ENCODE peak calls at places on chromosomes 5 and 9, in five cellular contexts. One of them, this sample, is unnamed.

GRCh38 chr9:133861103-133861502 is 123.0 kb upstream of the SARDH start:
- DNase-seq in A549: no peak
- DNase-seq in BE2C: peak
- DNase-seq in mesenchymal stem cell: no peak
- DNase-seq in uterus: no peak
- DNase-seq in this sample: no peak

GRCh38 chr9:108033976-108034964 is 544.7 kb upstream of the KLF4 start:
- DNase-seq in mesenchymal stem cell: peak
- DNase-seq in BE2C: no peak
- DNase-seq in uterus: peak
- DNase-seq in A549: no peak
- DNase-seq in this sample: no peak

GRCh38 chr9:111959960-111960359 is 63.3 kb downstream of the UGCG start:
- DNase-seq in mesenchymal stem cell: no peak
- DNase-seq in uterus: no peak
- DNase-seq in A549: peak
- DNase-seq in BE2C: no peak
- DNase-seq in this sample: no peak

GRCh38 chr5:160064441-160064840 is 54.8 kb downstream of the PWWP2A start:
- DNase-seq in BE2C: peak
- DNase-seq in A549: no peak
- DNase-seq in mesenchymal stem cell: no peak
- DNase-seq in uterus: no peak
- DNase-seq in this sample: no peak

GRCh38 chr9:117516676-117517632 is 102.1 kb upstream of the ASTN2 start:
- DNase-seq in uterus: no peak
- DNase-seq in BE2C: no peak
- DNase-seq in A549: no peak
- DNase-seq in mesenchymal stem cell: no peak
- DNase-seq in this sample: no peak

GRCh38 chr9:105457560-105458294 is 9.9 kb downstream of the FSD1L start:
- DNase-seq in A549: no peak
- DNase-seq in mesenchymal stem cell: no peak
- DNase-seq in uterus: no peak
- DNase-seq in BE2C: no peak
- DNase-seq in this sample: no peak

GRCh38 chr5:159773062-159773924 is 143.0 kb upstream of the ADRA1B start:
- DNase-seq in uterus: peak
- DNase-seq in BE2C: peak
- DNase-seq in A549: peak
- DNase-seq in mesenchymal stem cell: peak
- DNase-seq in this sample: peak

GRCh38 chr9:27426717-27427645 is 97.1 kb upstream of the IFNK start:
- DNase-seq in mesenchymal stem cell: peak
- DNase-seq in uterus: no peak
- DNase-seq in A549: peak
- DNase-seq in BE2C: no peak
- DNase-seq in this sample: peak

GRCh38 chr9:86859966-86860365 is 87.3 kb downstream of the GAS1 start:
- DNase-seq in uterus: no peak
- DNase-seq in A549: no peak
- DNase-seq in mesenchymal stem cell: no peak
- DNase-seq in BE2C: no peak
- DNase-seq in this sample: no peak

GRCh38 chr9:129235931-129236331 is 57.9 kb upstream of the IER5L start:
- DNase-seq in A549: no peak
- DNase-seq in uterus: no peak
- DNase-seq in BE2C: peak
- DNase-seq in mesenchymal stem cell: no peak
- DNase-seq in this sample: no peak

GRCh38 chr9:21817176-21817575 is 14.7 kb downstream of the MTAP start:
- DNase-seq in mesenchymal stem cell: peak
- DNase-seq in uterus: no peak
- DNase-seq in A549: no peak
- DNase-seq in BE2C: no peak
- DNase-seq in this sample: no peak

GRCh38 chr5:38154615-38155204 is 103.6 kb upstream of the EGFLAM start:
- DNase-seq in mesenchymal stem cell: no peak
- DNase-seq in BE2C: no peak
- DNase-seq in A549: no peak
- DNase-seq in uterus: no peak
- DNase-seq in this sample: no peak

GRCh38 chr5:153797484-153797883 is 241.2 kb downstream of the FAM114A2 start:
- DNase-seq in uterus: no peak
- DNase-seq in A549: no peak
- DNase-seq in BE2C: no peak
- DNase-seq in mesenchymal stem cell: no peak
- DNase-seq in this sample: no peak

GRCh38 chr5:142237707-142238106 is 87.1 kb downstream of the SPRY4 start:
- DNase-seq in BE2C: no peak
- DNase-seq in mesenchymal stem cell: no peak
- DNase-seq in uterus: no peak
- DNase-seq in A549: no peak
- DNase-seq in this sample: no peak

GRCh38 chr5:44011518-44011917 is 377.7 kb downstream of the FGF10 start:
- DNase-seq in BE2C: no peak
- DNase-seq in mesenchymal stem cell: no peak
- DNase-seq in A549: no peak
- DNase-seq in uterus: no peak
- DNase-seq in this sample: no peak

GRCh38 chr9:4842213-4842612 is 49.5 kb downstream of the RCL1 start:
- DNase-seq in A549: no peak
- DNase-seq in uterus: no peak
- DNase-seq in mesenchymal stem cell: no peak
- DNase-seq in BE2C: no peak
- DNase-seq in this sample: no peak

GRCh38 chr5:95784514-95785302 is 37.8 kb downstream of the GLRX start:
- DNase-seq in A549: no peak
- DNase-seq in BE2C: no peak
- DNase-seq in mesenchymal stem cell: no peak
- DNase-seq in uterus: no peak
- DNase-seq in this sample: no peak

GRCh38 chr5:138635708-138636107 is 60.5 kb upstream of the HSPA9 start:
- DNase-seq in uterus: no peak
- DNase-seq in mesenchymal stem cell: no peak
- DNase-seq in BE2C: no peak
- DNase-seq in A549: no peak
- DNase-seq in this sample: no peak

GRCh38 chr9:90698874-90699440 is 56.3 kb upstream of the DIRAS2 start:
- DNase-seq in A549: no peak
- DNase-seq in BE2C: no peak
- DNase-seq in mesenchymal stem cell: no peak
- DNase-seq in uterus: no peak
- DNase-seq in this sample: no peak

GRCh38 chr5:54091416-54092130 is 218.8 kb downstream of the ARL15 start:
- DNase-seq in mesenchymal stem cell: no peak
- DNase-seq in BE2C: no peak
- DNase-seq in uterus: no peak
- DNase-seq in A549: no peak
- DNase-seq in this sample: no peak

GRCh38 chr5:1312993-1313833 is 18.3 kb upstream of the TERT start:
- DNase-seq in mesenchymal stem cell: no peak
- DNase-seq in uterus: no peak
- DNase-seq in BE2C: peak
- DNase-seq in A549: no peak
- DNase-seq in this sample: no peak

GRCh38 chr5:61229416-61229815 is 67.1 kb upstream of the SMIM15 start:
- DNase-seq in mesenchymal stem cell: no peak
- DNase-seq in BE2C: peak
- DNase-seq in uterus: no peak
- DNase-seq in A549: no peak
- DNase-seq in this sample: no peak

GRCh38 chr9:133112361-133113026 is 8.5 kb downstream of the RALGDS start:
- DNase-seq in mesenchymal stem cell: no peak
- DNase-seq in BE2C: peak
- DNase-seq in A549: no peak
- DNase-seq in uterus: peak
- DNase-seq in this sample: no peak

GRCh38 chr5:116484645-116485044 is 90.0 kb downstream of the SEMA6A start:
- DNase-seq in mesenchymal stem cell: no peak
- DNase-seq in uterus: no peak
- DNase-seq in BE2C: no peak
- DNase-seq in A549: no peak
- DNase-seq in this sample: no peak

GRCh38 chr9:127520941-127521918 is 69.9 kb downstream of the LRSAM1 start:
- DNase-seq in BE2C: no peak
- DNase-seq in uterus: no peak
- DNase-seq in A549: no peak
- DNase-seq in mesenchymal stem cell: peak
- DNase-seq in this sample: no peak

GRCh38 chr9:75914002-75914401 is 23.5 kb downstream of the PCSK5 start:
- DNase-seq in uterus: no peak
- DNase-seq in BE2C: no peak
- DNase-seq in A549: no peak
- DNase-seq in mesenchymal stem cell: no peak
- DNase-seq in this sample: no peak

GRCh38 chr9:104976196-104976595 is 48.2 kb upstream of the ABCA1 start:
- DNase-seq in mesenchymal stem cell: no peak
- DNase-seq in BE2C: no peak
- DNase-seq in A549: no peak
- DNase-seq in uterus: no peak
- DNase-seq in this sample: no peak

GRCh38 chr5:159802661-159803060 is 113.6 kb upstream of the ADRA1B start:
- DNase-seq in uterus: no peak
- DNase-seq in A549: no peak
- DNase-seq in BE2C: no peak
- DNase-seq in mesenchymal stem cell: no peak
- DNase-seq in this sample: no peak

GRCh38 chr5:177116631-177117373 is 16.8 kb upstream of the NSD1 start:
- DNase-seq in A549: no peak
- DNase-seq in mesenchymal stem cell: no peak
- DNase-seq in BE2C: no peak
- DNase-seq in uterus: peak
- DNase-seq in this sample: peak

GRCh38 chr9:72533322-72533721 is 11.9 kb downstream of the TMC1 start:
- DNase-seq in A549: no peak
- DNase-seq in BE2C: no peak
- DNase-seq in mesenchymal stem cell: peak
- DNase-seq in uterus: peak
- DNase-seq in this sample: no peak

GRCh38 chr5:14035859-14036440 is 91.5 kb upstream of the DNAH5 start:
- DNase-seq in BE2C: no peak
- DNase-seq in mesenchymal stem cell: peak
- DNase-seq in A549: peak
- DNase-seq in uterus: peak
- DNase-seq in this sample: peak

GRCh38 chr5:143110591-143110990 is 292.9 kb downstream of the NR3C1 start:
- DNase-seq in BE2C: no peak
- DNase-seq in A549: no peak
- DNase-seq in uterus: no peak
- DNase-seq in mesenchymal stem cell: no peak
- DNase-seq in this sample: no peak

GRCh38 chr5:45521067-45521466 is 175.1 kb downstream of the HCN1 start:
- DNase-seq in uterus: no peak
- DNase-seq in BE2C: peak
- DNase-seq in mesenchymal stem cell: peak
- DNase-seq in A549: peak
- DNase-seq in this sample: peak

GRCh38 chr9:84315278-84315877 is 25.2 kb downstream of the SLC28A3 start:
- DNase-seq in BE2C: peak
- DNase-seq in mesenchymal stem cell: peak
- DNase-seq in uterus: peak
- DNase-seq in A549: peak
- DNase-seq in this sample: peak

GRCh38 chr9:4137234-4137633 is 162.6 kb downstream of the GLIS3 start:
- DNase-seq in uterus: no peak
- DNase-seq in A549: peak
- DNase-seq in BE2C: no peak
- DNase-seq in mesenchymal stem cell: peak
- DNase-seq in this sample: no peak

GRCh38 chr5:96823900-96824351 is 16.2 kb upstream of the ERAP1 start:
- DNase-seq in A549: peak
- DNase-seq in uterus: no peak
- DNase-seq in mesenchymal stem cell: peak
- DNase-seq in BE2C: peak
- DNase-seq in this sample: no peak

GRCh38 chr5:982377-983237 is 26.0 kb upstream of the NKD2 start:
- DNase-seq in A549: peak
- DNase-seq in BE2C: peak
- DNase-seq in mesenchymal stem cell: no peak
- DNase-seq in uterus: no peak
- DNase-seq in this sample: peak

GRCh38 chr9:93065321-93065720 is 6.8 kb downstream of the SUSD3 start:
- DNase-seq in mesenchymal stem cell: no peak
- DNase-seq in BE2C: no peak
- DNase-seq in uterus: peak
- DNase-seq in A549: no peak
- DNase-seq in this sample: no peak
- H3K4me3 ChIP-seq in mesenchymal stem cell: no peak
- H3K4me3 ChIP-seq in BE2C: no peak
- H3K4me3 ChIP-seq in uterus: no peak
- H3K4me3 ChIP-seq in A549: no peak
- H3K4me3 ChIP-seq in this sample: no peak

GRCh38 chr5:12022444-12022843 is 118.2 kb upstream of the CTNND2 start:
- DNase-seq in mesenchymal stem cell: no peak
- DNase-seq in BE2C: no peak
- DNase-seq in A549: no peak
- DNase-seq in uterus: no peak
- DNase-seq in this sample: no peak
- H3K4me3 ChIP-seq in mesenchymal stem cell: no peak
- H3K4me3 ChIP-seq in BE2C: no peak
- H3K4me3 ChIP-seq in A549: no peak
- H3K4me3 ChIP-seq in uterus: no peak
- H3K4me3 ChIP-seq in this sample: no peak

DNA sequence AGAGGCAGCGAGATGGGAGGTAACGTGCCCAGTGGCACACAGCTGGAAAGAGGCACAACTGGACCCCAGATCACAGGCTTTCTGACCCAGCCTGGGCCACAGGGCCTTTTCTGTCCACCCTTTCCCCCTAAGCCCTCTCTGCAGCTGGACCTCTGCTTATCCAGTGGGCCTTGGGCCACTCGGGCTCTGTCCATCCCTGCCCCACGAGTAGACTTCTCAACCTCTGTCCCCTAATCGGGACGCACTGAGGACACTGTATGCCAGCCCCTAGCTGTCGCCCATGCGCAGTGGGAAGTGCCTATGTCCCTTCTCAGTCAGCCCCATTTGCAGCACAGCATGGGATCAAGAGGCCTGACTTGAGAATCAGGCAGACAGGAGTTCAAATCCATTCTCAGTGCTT is 65.6 kb upstream of the NEURL1B start:
- DNase-seq in mesenchymal stem cell: no peak
- DNase-seq in uterus: no peak
- DNase-seq in BE2C: no peak
- DNase-seq in A549: no peak
- DNase-seq in this sample: no peak
- H3K4me3 ChIP-seq in mesenchymal stem cell: no peak
- H3K4me3 ChIP-seq in uterus: no peak
- H3K4me3 ChIP-seq in BE2C: no peak
- H3K4me3 ChIP-seq in A549: no peak
- H3K4me3 ChIP-seq in this sample: no peak

GRCh38 chr9:122216798-122217418 is 11.8 kb downstream of the LHX6 start:
- DNase-seq in BE2C: no peak
- DNase-seq in uterus: no peak
- DNase-seq in A549: no peak
- DNase-seq in mesenchymal stem cell: no peak
- DNase-seq in this sample: no peak
- H3K4me3 ChIP-seq in BE2C: no peak
- H3K4me3 ChIP-seq in uterus: no peak
- H3K4me3 ChIP-seq in A549: no peak
- H3K4me3 ChIP-seq in mesenchymal stem cell: no peak
- H3K4me3 ChIP-seq in this sample: no peak